ENCODE peak calls at places on chromosomes 13 and 19, in eight cellular contexts. O is left ventricle myocardium inferior, X is psoas muscle, F is pancreas, T is DND-41, K is gastrocnemius medialis, C is testis, S is HepG2. W is an unnamed sample. For H3K27me3, the result is how much of the 10 kb centered on the place peaks cover.

GRCh38 chr13:62293081-62293480 is 877.4 kb upstream of the PCDH20 start:
- DNase-seq in O (no peak), X (no peak), F (no peak), T (no peak), K (no peak), C (no peak), S (no peak), W (no peak)

GRCh38 chr19:5352229-5352763 is 11.7 kb upstream of the PTPRS start:
- DNase-seq in O (no peak), X (no peak), F (no peak), T (no peak), K (no peak), C (no peak), S (no peak), W (no peak)

GRCh38 chr13:110234532-110234931 is 72.4 kb downstream of the COL4A1 start:
- DNase-seq in O (no peak), X (no peak), F (no peak), T (no peak), K (no peak), C (no peak), S (no peak), W (no peak)

GRCh38 chr19:408441-409005 is 424 bp downstream of the C2CD4C start:
- DNase-seq in O (no peak), X (peak), F (peak), T (peak), K (no peak), C (no peak), S (no peak), W (no peak)

GRCh38 chr13:25324100-25324499 is 22.7 kb downstream of the NUP58 start:
- DNase-seq in O (no peak), X (no peak), F (no peak), T (no peak), K (no peak), C (no peak), S (no peak), W (no peak)

GRCh38 chr19:17107546-17108452 is 32.2 kb downstream of the MYO9B start:
- DNase-seq in O (peak), X (peak), F (no peak), T (no peak), K (peak), C (peak), S (peak), W (peak)

GRCh38 chr19:45515081-45515624 is 7.9 kb downstream of the VASP start:
- DNase-seq in O (peak), X (peak), F (no peak), T (no peak), K (no peak), C (no peak), S (peak), W (no peak)

GRCh38 chr19:19064811-19065745 is 1.3 kb downstream of the SLC25A42 start:
- DNase-seq in O (no peak), X (no peak), F (peak), T (peak), K (no peak), C (no peak), S (no peak), W (no peak)

GRCh38 chr13:108227651-108228272 is 9.6 kb downstream of the ABHD13 start:
- DNase-seq in O (no peak), X (no peak), F (no peak), T (peak), K (no peak), C (no peak), S (peak), W (no peak)

GRCh38 chr19:40466219-40467006 is at the start of gene SPTBN4:
- DNase-seq in O (no peak), X (peak), F (peak), T (no peak), K (peak), C (peak), S (no peak), W (no peak)

GRCh38 chr13:50437252-50437651 is 406.2 kb downstream of the DLEU7 start:
- DNase-seq in O (no peak), X (no peak), F (no peak), T (no peak), K (no peak), C (no peak), S (no peak), W (no peak)

GRCh38 chr19:11657307-11657706 is 60.0 kb downstream of the ZNF627 start:
- DNase-seq in O (no peak), X (no peak), F (no peak), T (no peak), K (no peak), C (no peak), S (peak), W (no peak)

GRCh38 chr13:104854698-104855097 is 1680.8 kb downstream of the EFNB2 start:
- DNase-seq in O (no peak), X (no peak), F (no peak), T (no peak), K (no peak), C (no peak), S (no peak), W (no peak)

GRCh38 chr19:46639356-46640061 is 3.5 kb upstream of the GNG8 start:
- DNase-seq in O (peak), X (no peak), F (peak), T (peak), K (no peak), C (peak), S (no peak), W (no peak)

GRCh38 chr13:83980322-83980721 is 98.0 kb upstream of the SLITRK1 start:
- DNase-seq in O (no peak), X (no peak), F (no peak), T (peak), K (no peak), C (no peak), S (no peak), W (no peak)

GRCh38 chr19:49119411-49120324 is at the start of gene PPFIA3:
- DNase-seq in O (peak), X (peak), F (peak), T (no peak), K (peak), C (peak), S (no peak), W (no peak)

GRCh38 chr19:55678121-55678671 is 3.2 kb downstream of the EPN1 start:
- DNase-seq in O (peak), X (peak), F (peak), T (no peak), K (peak), C (no peak), S (no peak), W (no peak)

DNA sequence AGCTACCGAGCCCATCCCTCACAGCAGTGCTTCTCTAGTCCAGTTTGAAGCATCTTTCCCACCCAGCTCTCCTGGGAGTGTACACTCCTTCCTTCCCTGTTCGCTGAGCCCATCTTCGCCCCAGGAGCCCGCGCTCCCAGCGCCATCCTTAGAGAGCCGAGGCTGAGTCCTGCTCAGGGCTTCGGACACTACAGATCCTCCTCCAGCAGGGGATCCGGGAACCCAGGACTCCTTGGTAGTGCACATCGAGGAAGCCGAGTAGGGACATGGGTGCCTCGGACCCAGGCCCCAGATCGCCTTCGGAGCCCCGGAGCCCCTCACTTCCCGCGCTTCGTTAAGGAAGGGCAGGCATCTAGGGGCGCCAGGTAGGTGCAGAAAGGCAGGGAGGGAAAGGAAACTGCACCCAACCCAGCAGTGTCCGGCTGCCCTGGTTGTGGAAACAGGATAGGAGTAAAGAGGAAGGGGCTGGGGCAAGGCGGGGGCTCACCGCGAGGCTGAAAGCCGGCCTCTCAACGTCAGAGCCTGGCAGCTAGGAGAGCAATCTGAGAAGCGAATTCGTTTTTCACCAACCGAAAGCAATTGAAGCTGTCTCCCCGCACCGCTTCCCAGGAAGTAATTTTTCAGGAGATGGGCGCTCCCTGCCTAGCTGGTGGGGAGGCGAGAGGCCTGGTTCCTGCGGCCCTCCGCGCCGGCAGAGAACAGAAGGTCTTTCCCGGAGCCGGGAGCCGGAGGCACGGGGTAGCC is 1.0 kb downstream of the PDX1 start:
- DNase-seq in O (no peak), X (no peak), F (peak), T (no peak), K (no peak), C (peak), S (no peak), W (no peak)
- H3K27me3 ChIP-seq in O (half or more), X (half or more), F (under half), T (under half), K (half or more), C (under half), S (under half), W (under half)

GRCh38 chr19:54462713-54463530 is 656 bp downstream of the LENG9 start:
- DNase-seq in O (peak), X (peak), F (peak), T (no peak), K (peak), C (peak), S (peak), W (no peak)

GRCh38 chr19:54460230-54461005 is 3.2 kb downstream of the LENG9 start:
- DNase-seq in O (no peak), X (peak), F (peak), T (no peak), K (no peak), C (no peak), S (no peak), W (no peak)

GRCh38 chr19:54461201-54462071 is 2.1 kb downstream of the LENG9 start:
- DNase-seq in O (no peak), X (peak), F (peak), T (no peak), K (no peak), C (no peak), S (no peak), W (no peak)

GRCh38 chr19:54463531-54464043 is at the start of gene LENG9:
- DNase-seq in O (peak), X (peak), F (peak), T (peak), K (peak), C (peak), S (peak), W (peak)

GRCh38 chr19:54462072-54462712 is 1.4 kb downstream of the LENG9 start:
- DNase-seq in O (no peak), X (peak), F (peak), T (no peak), K (no peak), C (no peak), S (no peak), W (no peak)
- H3K4me3 ChIP-seq in O (peak), X (peak), F (peak), T (no peak), K (peak), C (no peak), S (peak), W (peak)

DNA sequence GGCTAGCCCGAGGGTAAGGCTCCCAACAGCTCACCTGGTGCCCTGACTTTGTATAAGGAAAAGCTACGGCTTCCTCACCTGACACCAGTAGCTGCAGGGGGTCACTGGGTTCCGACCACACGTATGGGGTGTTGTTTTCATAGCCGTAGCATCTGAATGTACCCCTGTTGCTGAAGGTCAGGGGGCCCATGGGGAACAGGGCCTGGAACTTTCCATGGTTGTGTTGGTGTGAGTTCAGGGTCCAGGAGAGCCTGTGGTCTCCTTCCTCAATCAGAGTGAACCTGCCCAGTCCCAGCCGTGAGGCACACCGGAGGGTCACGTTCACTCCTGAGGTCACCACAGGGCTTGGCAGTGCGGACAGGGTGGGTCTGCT is 1.1 kb downstream of the LILRA4 start:
- DNase-seq in O (no peak), X (no peak), F (no peak), T (no peak), K (no peak), C (no peak), S (no peak), W (no peak)
- H3K27me3 ChIP-seq in O (under half), X (under half), F (under half), T (under half), K (under half), C (under half), S (under half), W (under half)

GRCh38 chr19:27746691-27747380 is 1466.1 kb downstream of the UQCRFS1 start:
- DNase-seq in O (peak), X (peak), F (peak), T (no peak), K (no peak), C (peak), S (no peak), W (no peak)
- H3K4me3 ChIP-seq in O (peak), X (peak), F (no peak), T (no peak), K (no peak), C (no peak), S (no peak), W (no peak)

GRCh38 chr13:99973163-99973785 is 1.7 kb upstream of the ZIC5 start:
- DNase-seq in O (no peak), X (no peak), F (no peak), T (no peak), K (no peak), C (no peak), S (no peak), W (no peak)
- H3K27me3 ChIP-seq in O (half or more), X (half or more), F (under half), T (under half), K (half or more), C (under half), S (under half), W (half or more)

GRCh38 chr13:36778083-36778671 is 40.8 kb upstream of the RFXAP start:
- DNase-seq in O (no peak), X (no peak), F (no peak), T (no peak), K (no peak), C (no peak), S (peak), W (no peak)
- H3K4me3 ChIP-seq in O (no peak), X (no peak), F (no peak), T (no peak), K (no peak), C (no peak), S (no peak), W (no peak)

DNA sequence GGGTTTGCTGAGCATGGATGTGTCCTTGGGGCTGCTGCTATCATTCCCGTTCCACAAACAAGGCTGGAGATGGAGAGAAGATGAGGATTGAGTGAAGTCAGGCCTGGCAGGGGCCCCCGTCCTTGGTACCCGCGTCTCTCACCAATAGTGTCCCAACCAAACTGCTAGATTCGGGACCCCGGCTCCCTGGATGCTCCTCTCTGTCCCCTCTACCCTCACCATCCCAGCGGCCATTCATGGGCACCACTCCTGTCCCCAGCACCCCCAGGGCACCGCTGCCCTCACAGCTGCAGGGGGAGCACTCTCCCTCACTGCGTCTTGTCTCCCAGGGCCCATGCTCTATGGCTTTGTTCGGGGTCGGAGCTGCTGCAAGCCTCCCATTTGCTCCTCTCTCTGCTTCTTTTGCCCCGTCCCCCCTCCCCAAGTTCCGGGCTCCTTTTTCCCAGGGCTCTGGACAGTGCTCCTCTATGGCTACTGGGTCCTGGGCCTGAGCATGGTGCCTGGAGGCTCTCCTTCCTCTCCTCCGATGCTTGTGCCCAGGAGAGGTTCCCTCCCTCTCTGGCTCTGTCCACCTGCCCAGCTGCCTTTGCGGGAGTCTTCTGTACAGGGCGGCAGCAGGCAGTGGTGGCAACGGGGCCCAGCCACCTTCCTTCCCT is 219.5 kb downstream of the TEX29 start:
- DNase-seq in O (no peak), X (no peak), F (peak), T (no peak), K (no peak), C (no peak), S (no peak), W (no peak)
- H3K27me3 ChIP-seq in O (half or more), X (under half), F (under half), T (under half), K (under half), C (under half), S (under half), W (under half)

GRCh38 chr19:58237324-58237723 is 8.6 kb downstream of the ZNF544 start:
- DNase-seq in O (no peak), X (no peak), F (no peak), T (no peak), K (no peak), C (no peak), S (no peak), W (no peak)
- H3K4me3 ChIP-seq in O (no peak), X (no peak), F (no peak), T (no peak), K (no peak), C (no peak), S (no peak), W (no peak)

W was measured in thoracic aorta.